ENCODE peak calls at places on chromosome 20, in seven cellular contexts. One of them, this sample, is unnamed.

GRCh38 chr20:46088409-46089075 is 1.2 kb downstream of the NCOA5 start:
- DNase-seq in ovary: no peak
- DNase-seq in lung microvascular endothelial cell: peak
- DNase-seq in NCI-H1436: no peak
- DNase-seq in HT1080: no peak
- DNase-seq in fibroblast of pulmonary artery: peak
- DNase-seq in HCEC 1CT: peak
- DNase-seq in this sample: no peak

GRCh38 chr20:41173161-41173721 is 35.9 kb downstream of the PLCG1 start:
- DNase-seq in ovary: peak
- DNase-seq in lung microvascular endothelial cell: peak
- DNase-seq in NCI-H1436: peak
- DNase-seq in HT1080: peak
- DNase-seq in fibroblast of pulmonary artery: peak
- DNase-seq in HCEC 1CT: peak
- DNase-seq in this sample: peak

GRCh38 chr20:38210741-38211140 is 45.7 kb upstream of the TGM2 start:
- DNase-seq in ovary: no peak
- DNase-seq in lung microvascular endothelial cell: no peak
- DNase-seq in NCI-H1436: no peak
- DNase-seq in HT1080: peak
- DNase-seq in fibroblast of pulmonary artery: peak
- DNase-seq in HCEC 1CT: peak
- DNase-seq in this sample: no peak

GRCh38 chr20:32848846-32849245 is 9.9 kb upstream of the EFCAB8 start:
- DNase-seq in ovary: no peak
- DNase-seq in lung microvascular endothelial cell: no peak
- DNase-seq in NCI-H1436: no peak
- DNase-seq in HT1080: no peak
- DNase-seq in fibroblast of pulmonary artery: no peak
- DNase-seq in HCEC 1CT: no peak
- DNase-seq in this sample: no peak

GRCh38 chr20:20084296-20084752 is 32.0 kb downstream of the CFAP61 start:
- DNase-seq in ovary: no peak
- DNase-seq in lung microvascular endothelial cell: no peak
- DNase-seq in NCI-H1436: no peak
- DNase-seq in HT1080: no peak
- DNase-seq in fibroblast of pulmonary artery: no peak
- DNase-seq in HCEC 1CT: no peak
- DNase-seq in this sample: no peak

GRCh38 chr20:38304845-38305447 is 990 bp downstream of the BPI start:
- DNase-seq in ovary: no peak
- DNase-seq in lung microvascular endothelial cell: peak
- DNase-seq in NCI-H1436: no peak
- DNase-seq in HT1080: no peak
- DNase-seq in fibroblast of pulmonary artery: peak
- DNase-seq in HCEC 1CT: peak
- DNase-seq in this sample: no peak

GRCh38 chr20:2653511-2654383 is 1.3 kb downstream of the NOP56 start:
- DNase-seq in ovary: no peak
- DNase-seq in lung microvascular endothelial cell: no peak
- DNase-seq in NCI-H1436: no peak
- DNase-seq in HT1080: no peak
- DNase-seq in fibroblast of pulmonary artery: no peak
- DNase-seq in HCEC 1CT: no peak
- DNase-seq in this sample: no peak

GRCh38 chr20:21353236-21353635 is 44.1 kb downstream of the NKX2-4 start:
- DNase-seq in ovary: no peak
- DNase-seq in lung microvascular endothelial cell: no peak
- DNase-seq in NCI-H1436: no peak
- DNase-seq in HT1080: peak
- DNase-seq in fibroblast of pulmonary artery: peak
- DNase-seq in HCEC 1CT: peak
- DNase-seq in this sample: no peak

GRCh38 chr20:919491-919916 is 3.4 kb upstream of the ANGPT4 start:
- DNase-seq in ovary: no peak
- DNase-seq in lung microvascular endothelial cell: no peak
- DNase-seq in NCI-H1436: no peak
- DNase-seq in HT1080: peak
- DNase-seq in fibroblast of pulmonary artery: peak
- DNase-seq in HCEC 1CT: no peak
- DNase-seq in this sample: no peak

GRCh38 chr20:19909696-19910095 is 107.5 kb upstream of the NAA20 start:
- DNase-seq in ovary: no peak
- DNase-seq in lung microvascular endothelial cell: no peak
- DNase-seq in NCI-H1436: no peak
- DNase-seq in HT1080: no peak
- DNase-seq in fibroblast of pulmonary artery: peak
- DNase-seq in HCEC 1CT: no peak
- DNase-seq in this sample: no peak

GRCh38 chr20:49171928-49172327 is 16.2 kb downstream of the STAU1 start:
- DNase-seq in ovary: no peak
- DNase-seq in lung microvascular endothelial cell: peak
- DNase-seq in NCI-H1436: no peak
- DNase-seq in HT1080: no peak
- DNase-seq in fibroblast of pulmonary artery: no peak
- DNase-seq in HCEC 1CT: no peak
- DNase-seq in this sample: no peak

GRCh38 chr20:43824699-43825402 is 89.8 kb upstream of the TOX2 start:
- DNase-seq in ovary: no peak
- DNase-seq in lung microvascular endothelial cell: peak
- DNase-seq in NCI-H1436: no peak
- DNase-seq in HT1080: peak
- DNase-seq in fibroblast of pulmonary artery: peak
- DNase-seq in HCEC 1CT: peak
- DNase-seq in this sample: no peak